ENCODE peak calls at places on chromosomes 1 and 21, in four cellular contexts. H, V, G and L are unnamed samples.
A peak's percentile ranks its signal among the peaks of the same experiment; 100 is the strongest.

GRCh38 chr1:235948774-235949427 is 82.2 kb upstream of the LYST start:
- DNase-seq in H (no peak), G (no peak), V (no peak), L (no peak)

GRCh38 chr21:34008618-34009017 is 64.8 kb upstream of the MRPS6 start:
- DNase-seq in G (no peak), V (no peak), H (no peak), L (no peak)

GRCh38 chr1:35936828-35937227 is 5.9 kb downstream of the AGO3 start:
- DNase-seq in V (no peak), H (no peak), G (no peak), L (no peak)

GRCh38 chr1:212606734-212607205 is 1.8 kb upstream of the ATF3 start:
- DNase-seq in G (no peak), V (no peak), H (no peak), L (no peak)

GRCh38 chr21:42468511-42469131 is 27.4 kb downstream of the RSPH1 start:
- DNase-seq in V (no peak), H (no peak), G (no peak), L (no peak)

GRCh38 chr1:100530901-100531487 is 6.9 kb upstream of the GPR88 start:
- DNase-seq in V (no peak), H (no peak), G (peak; percentile 40), L (no peak)

GRCh38 chr1:50418600-50419109 is 4.6 kb downstream of the DMRTA2 start:
- DNase-seq in G (no peak), V (no peak), H (no peak), L (no peak)

GRCh38 chr1:153400244-153400643 is 9.4 kb upstream of the S100A8 start:
- DNase-seq in V (no peak), G (no peak), H (no peak), L (no peak)

GRCh38 chr1:243234978-243235657 is 20.0 kb downstream of the CEP170 start:
- DNase-seq in G (no peak), H (no peak), V (no peak), L (no peak)

GRCh38 chr1:112429749-112430148 is 33.7 kb downstream of the CTTNBP2NL start:
- DNase-seq in V (no peak), H (no peak), G (no peak), L (no peak)

DNA sequence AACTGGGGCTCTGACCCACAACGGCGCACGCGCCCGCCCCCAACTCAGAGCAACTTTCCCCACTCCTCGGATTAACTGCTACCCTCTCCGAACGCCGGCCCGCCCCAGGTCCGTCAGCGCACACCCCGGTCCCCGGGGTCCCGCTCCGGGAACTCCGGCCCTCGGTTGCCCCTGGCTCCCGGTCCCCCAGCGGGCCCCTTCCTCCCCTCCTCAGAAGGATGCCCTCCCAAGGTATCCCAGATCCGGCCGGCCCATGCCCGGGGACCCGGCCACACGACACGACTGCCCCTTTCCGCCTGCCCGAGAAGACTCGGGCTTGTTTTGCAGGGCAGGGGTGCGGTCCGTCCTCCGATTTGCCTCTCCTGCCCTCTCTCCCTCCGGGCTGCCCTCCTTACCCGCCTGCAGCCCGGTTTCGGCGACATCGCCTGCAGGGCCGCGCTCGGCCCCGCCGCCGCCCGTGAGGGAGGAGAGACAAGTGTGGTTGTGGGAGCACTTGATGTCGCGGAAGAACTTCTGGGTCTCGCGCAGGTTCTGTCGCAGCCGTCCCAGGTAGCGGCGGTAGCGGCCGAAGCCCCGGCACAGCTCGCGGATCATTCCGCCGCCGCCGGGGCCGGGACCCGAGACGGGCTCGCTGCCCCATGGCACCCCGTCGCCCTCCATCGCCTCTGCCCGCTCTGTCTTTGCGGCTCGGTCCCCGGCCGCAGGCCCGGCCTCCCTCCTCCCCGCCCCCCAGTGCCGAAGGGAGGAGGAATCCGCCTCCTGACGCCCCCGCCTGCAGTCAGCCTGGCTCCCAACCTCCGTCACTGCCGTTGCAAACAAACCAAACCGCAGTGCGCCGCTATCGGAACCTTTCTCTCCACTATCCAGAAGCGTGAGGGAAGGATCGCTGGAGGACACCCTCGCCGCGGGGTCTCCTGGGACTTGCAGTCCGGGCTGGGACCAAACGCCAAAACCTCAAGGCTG is at the start of gene DSTYK:
- DNase-seq in V (peak; percentile 85), H (peak; percentile 91), G (peak; percentile 70), L (peak; percentile 99)
- TF ChIP-seq ZNF274 in V (peak; percentile 89), H (no peak), G (no peak), L (no peak)

GRCh38 chr1:201309420-201309819 is 26.1 kb downstream of the PKP1 start:
- DNase-seq in H (peak; percentile 34), V (peak; percentile 80), G (no peak), L (peak; percentile 40)
- TF ChIP-seq SUZ12 in H (no peak), V (no peak), G (no peak), L (no peak)

DNA sequence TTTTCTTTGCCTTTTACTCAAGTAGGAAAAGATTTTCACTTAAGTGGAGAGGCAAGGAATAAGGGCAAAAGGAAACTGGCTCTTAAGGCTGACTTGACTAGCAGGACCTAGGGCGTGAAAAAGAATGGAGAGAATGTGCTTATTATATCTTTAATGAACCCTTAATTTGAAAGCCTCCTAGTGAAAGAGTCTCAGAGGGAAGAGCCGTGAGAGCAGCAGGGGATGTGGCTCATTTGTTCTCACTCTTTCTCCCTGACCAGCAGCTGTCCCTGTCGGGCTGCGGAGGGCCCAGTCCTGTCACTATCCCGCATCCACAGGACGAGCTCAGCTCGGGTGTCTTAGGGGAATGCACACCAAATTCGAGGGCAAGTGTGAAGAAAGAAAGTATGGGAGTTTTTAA is 180.1 kb downstream of the EDEM3 start:
- DNase-seq in V (no peak), G (no peak), H (no peak), L (peak; percentile 35)
- TF ChIP-seq YY1 in V (no peak), G (no peak), H (no peak), L (no peak)

DNA sequence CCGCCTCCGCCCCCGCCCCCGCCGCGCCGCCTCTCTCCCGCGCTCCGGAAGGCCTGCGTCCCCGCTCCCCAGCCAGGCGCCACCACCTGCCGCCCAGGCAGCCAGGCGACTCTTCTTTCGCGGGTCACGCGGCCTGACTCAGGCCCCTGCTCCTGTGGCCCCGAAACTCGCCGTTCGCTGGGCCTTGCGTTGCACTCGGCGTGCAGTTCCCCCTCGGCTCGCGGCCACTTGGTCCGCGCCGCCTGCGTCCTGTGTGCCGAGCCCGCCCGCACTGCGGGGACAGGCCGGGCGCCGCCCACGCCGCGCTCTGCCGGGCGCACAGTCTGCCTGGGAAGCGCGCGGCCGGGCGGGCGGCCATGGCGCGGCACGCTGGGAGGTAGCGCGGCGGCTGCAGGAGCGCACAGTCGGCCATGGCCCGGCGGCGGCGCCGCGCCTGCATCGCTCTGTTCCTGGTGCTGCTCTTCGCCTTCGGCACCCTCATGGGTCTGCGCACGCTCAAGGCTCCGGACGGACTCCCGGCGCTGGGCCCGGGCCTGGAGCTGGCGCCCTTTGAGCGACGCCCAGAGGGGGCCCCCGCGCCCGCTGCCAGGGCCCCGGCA is at the start of gene MANEAL:
- DNase-seq in H (no peak), G (no peak), V (no peak), L (no peak)
- TF ChIP-seq ZNF274 in H (no peak), G (no peak), V (peak; percentile 87), L (no peak)

GRCh38 chr1:33946836-33947235 is 83.0 kb downstream of the HMGB4 start:
- DNase-seq in G (no peak), H (no peak), V (no peak), L (no peak)

GRCh38 chr1:33949570-33949969 is 85.7 kb downstream of the HMGB4 start:
- DNase-seq in H (no peak), G (no peak), V (no peak), L (no peak)

GRCh38 chr1:33943978-33944377 is 80.1 kb downstream of the HMGB4 start:
- DNase-seq in V (no peak), G (no peak), H (no peak), L (no peak)
- TF ChIP-seq SUZ12 in V (no peak), G (no peak), H (no peak), L (no peak)

DNA sequence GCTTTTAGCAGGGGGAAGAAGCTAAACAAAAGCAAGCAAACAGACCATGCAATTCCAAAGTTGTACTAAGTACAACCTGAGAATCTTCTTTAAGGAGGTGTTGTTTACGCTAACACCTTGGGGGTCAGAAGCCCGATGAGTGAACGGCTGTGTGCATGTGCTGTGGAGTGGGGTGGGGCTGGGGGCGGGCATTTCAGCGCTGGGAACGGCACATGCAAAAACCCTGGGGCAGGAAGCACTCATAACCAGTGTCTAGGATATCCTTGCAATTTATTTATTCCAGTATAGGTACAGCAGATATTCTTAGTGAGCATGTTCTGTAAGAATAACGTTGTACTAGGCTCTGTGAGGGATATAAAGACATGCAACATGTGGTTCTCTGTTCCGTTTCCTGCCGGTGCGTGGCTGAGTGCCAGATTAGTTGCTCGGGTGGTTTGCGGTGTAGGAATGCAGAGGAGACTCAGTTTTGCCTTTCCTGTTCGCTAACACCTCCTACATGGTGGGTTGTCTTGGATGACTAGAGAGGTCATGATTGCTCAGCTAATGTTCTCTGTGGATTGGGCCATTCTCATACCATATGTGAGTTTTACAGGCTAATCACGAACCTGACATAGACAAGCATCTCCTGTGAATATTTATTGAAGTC is 3.7 kb downstream of the FASLG start:
- DNase-seq in H (no peak), V (no peak), G (peak; percentile 55), L (no peak)
- TF ChIP-seq YY1 in H (no peak), V (no peak), G (no peak), L (no peak)

GRCh38 chr1:5709976-5710375 is 282.2 kb downstream of the NPHP4 start:
- DNase-seq in G (no peak), V (no peak), H (no peak), L (no peak)

GRCh38 chr1:5709461-5709860 is 282.8 kb downstream of the NPHP4 start:
- DNase-seq in G (no peak), V (no peak), H (no peak), L (no peak)

GRCh38 chr1:5711079-5711478 is 281.1 kb downstream of the NPHP4 start:
- DNase-seq in H (no peak), G (no peak), V (no peak), L (no peak)

GRCh38 chr1:5713101-5713820 is 279.0 kb downstream of the NPHP4 start:
- DNase-seq in H (no peak), V (no peak), G (no peak), L (no peak)

GRCh38 chr1:5711956-5712645 is 280.1 kb downstream of the NPHP4 start:
- DNase-seq in V (no peak), G (no peak), H (no peak), L (no peak)
- TF ChIP-seq ZNF274 in V (no peak), G (no peak), H (no peak), L (no peak)

GRCh38 chr1:21220815-21221214 is 44.1 kb upstream of the EIF4G3 start:
- DNase-seq in H (no peak), G (no peak), V (no peak), L (no peak)
- TF ChIP-seq SUZ12 in H (no peak), G (no peak), V (no peak), L (no peak)